ENCODE peak calls at places on chromosomes 4 and X, in nine cellular contexts. A is NCI-H460; T is activated CD4-positive, alpha-beta T cell treated with anti-CD3 and anti-CD28 coated beads, Interleukin-2, amount 10 ng/mL, durations not matched to agents 7 days and 5 days; C is brain microvascular endothelial cell; K is tibial artery; G is colonic mucosa; D is prostate gland; I is activated T-helper 1 cell treated with Interleukin-2 at 50 U/mL for 16 hours; L is transverse colon. J is an unnamed sample.

GRCh38 chr4:152352645-152353116 is 183.2 kb downstream of the FBXW7 start:
- DNase-seq in A (peak), T (no peak), C (peak), K (peak), G (peak), D (peak), I (no peak), L (peak), J (peak)

GRCh38 chrX:151396827-151397740 is at the start of gene VMA21:
- DNase-seq in A (peak), T (peak), C (peak), K (peak), G (peak), D (peak), I (peak), L (peak), J (peak)

GRCh38 chr4:26992657-26993361 is 132.2 kb downstream of the STIM2 start:
- DNase-seq in A (no peak), T (no peak), C (peak), K (peak), G (no peak), D (peak), I (no peak), L (no peak), J (peak)

GRCh38 chr4:7448036-7448435 is 13.3 kb upstream of the PSAPL1 start:
- DNase-seq in A (no peak), T (no peak), C (no peak), K (no peak), G (no peak), D (no peak), I (no peak), L (no peak), J (no peak)

GRCh38 chr4:162770761-162771490 is 395.8 kb downstream of the NAF1 start:
- DNase-seq in A (no peak), T (no peak), C (no peak), K (no peak), G (no peak), D (no peak), I (no peak), L (no peak), J (no peak)

GRCh38 chr4:122665148-122665547 is 44.3 kb upstream of the IL21 start:
- DNase-seq in A (no peak), T (no peak), C (no peak), K (no peak), G (no peak), D (no peak), I (no peak), L (no peak), J (no peak)

GRCh38 chr4:33837043-33837442 is 2407.3 kb downstream of the ARAP2 start:
- DNase-seq in A (no peak), T (no peak), C (peak), K (no peak), G (no peak), D (no peak), I (no peak), L (no peak), J (no peak)

GRCh38 chr4:76095568-76095967 is 21.1 kb downstream of the ART3 start:
- DNase-seq in A (no peak), T (no peak), C (no peak), K (no peak), G (no peak), D (peak), I (no peak), L (no peak), J (no peak)

GRCh38 chr4:163395758-163396157 is 52.1 kb downstream of the NPY5R start:
- DNase-seq in A (no peak), T (no peak), C (no peak), K (no peak), G (no peak), D (no peak), I (no peak), L (no peak), J (no peak)

GRCh38 chr4:1109898-1110506 is 3.4 kb downstream of the RNF212 start:
- DNase-seq in A (no peak), T (no peak), C (no peak), K (no peak), G (no peak), D (no peak), I (no peak), L (no peak), J (no peak)

GRCh38 chr4:94112644-94113043 is 95.0 kb upstream of the SMARCAD1 start:
- DNase-seq in A (no peak), T (no peak), C (no peak), K (no peak), G (no peak), D (no peak), I (no peak), L (no peak), J (no peak)

GRCh38 chr4:72209600-72209999 is 177.8 kb downstream of the NPFFR2 start:
- DNase-seq in A (no peak), T (no peak), C (no peak), K (no peak), G (no peak), D (no peak), I (no peak), L (no peak), J (no peak)

GRCh38 chr4:112647785-112648184 is 10.8 kb downstream of the LARP7 start:
- DNase-seq in A (no peak), T (no peak), C (peak), K (no peak), G (no peak), D (no peak), I (no peak), L (no peak), J (no peak)

GRCh38 chr4:87835732-87836131 is 3.0 kb downstream of the MEPE start:
- DNase-seq in A (no peak), T (no peak), C (no peak), K (no peak), G (no peak), D (no peak), I (no peak), L (no peak), J (no peak)

GRCh38 chr4:125582302-125582701 is 267.5 kb downstream of the FAT4 start:
- DNase-seq in A (no peak), T (no peak), C (no peak), K (no peak), G (no peak), D (no peak), I (no peak), L (no peak), J (no peak)

GRCh38 chr4:129604632-129605031 is 508.7 kb downstream of the C4orf33 start:
- DNase-seq in A (no peak), T (no peak), C (no peak), K (no peak), G (no peak), D (no peak), I (no peak), L (no peak), J (no peak)

GRCh38 chr4:69039071-69039470 is 57.2 kb upstream of the UGT2B7 start:
- DNase-seq in A (no peak), T (no peak), C (no peak), K (no peak), G (no peak), D (no peak), I (no peak), L (no peak), J (no peak)

GRCh38 chr4:110902500-110902899 is 279.6 kb upstream of the PITX2 start:
- DNase-seq in A (no peak), T (no peak), C (no peak), K (no peak), G (no peak), D (no peak), I (no peak), L (no peak), J (no peak)